ENCODE peak calls at places on chromosomes 13 and 19, in nine cellular contexts. V is breast epithelium, Y is NCI-H1436, G is pancreas, O is DMS153, L is aorta, U is cardiac fibroblast, N is activated B cell treated with CpG ODN at 0.5 μM for 24 hours, E is cardiac muscle cell. C is an unnamed sample.
A peak's percentile ranks its signal among the peaks of the same experiment; 100 is the strongest.

GRCh38 chr19:30784850-30785459 is 412.8 kb downstream of the ZNF536 start:
- DNase-seq in V (no peak), Y (no peak), G (peak; percentile 16), O (no peak), L (peak; percentile 60), U (peak; percentile 31), N (no peak), E (peak; percentile 58), C (peak; percentile 11)

GRCh38 chr19:49749055-49749716 is 13.9 kb downstream of the TSKS start:
- DNase-seq in V (no peak), Y (no peak), G (no peak), O (no peak), L (no peak), U (peak; percentile 42), N (no peak), E (no peak), C (no peak)

GRCh38 chr19:42290523-42291436 is 11.2 kb upstream of the PRR19 start:
- DNase-seq in V (no peak), Y (no peak), G (no peak), O (no peak), L (peak; percentile 50), U (no peak), N (peak; percentile 64), E (peak; percentile 52), C (no peak)

GRCh38 chr13:37602743-37603381 is 4.3 kb upstream of the POSTN start:
- DNase-seq in V (no peak), Y (no peak), G (no peak), O (peak; percentile 24), L (no peak), U (peak; percentile 59), N (no peak), E (peak; percentile 16), C (no peak)

GRCh38 chr19:19485998-19486290 is 29.4 kb downstream of the TSSK6 start:
- DNase-seq in V (no peak), Y (no peak), G (no peak), O (no peak), L (no peak), U (no peak), N (no peak), E (no peak), C (no peak)

GRCh38 chr13:50119593-50119992 is 104.3 kb downstream of the KCNRG start:
- DNase-seq in V (no peak), Y (no peak), G (no peak), O (no peak), L (no peak), U (peak; percentile 68), N (no peak), E (peak; percentile 19), C (no peak)

GRCh38 chr19:7715671-7716070 is 13.7 kb upstream of the FCER2 start:
- DNase-seq in V (no peak), Y (no peak), G (no peak), O (no peak), L (no peak), U (no peak), N (no peak), E (no peak), C (no peak)

GRCh38 chr19:46975918-46976782 is 43.5 kb upstream of the NPAS1 start:
- DNase-seq in V (peak; percentile 84), Y (no peak), G (peak; percentile 88), O (no peak), L (peak; percentile 99), U (peak; percentile 100), N (no peak), E (peak; percentile 85), C (no peak)

GRCh38 chr13:113544071-113544891 is 40.3 kb upstream of the TFDP1 start:
- DNase-seq in V (peak; percentile 48), Y (no peak), G (no peak), O (no peak), L (no peak), U (no peak), N (no peak), E (no peak), C (no peak)

GRCh38 chr19:54418030-54418929 is 3.0 kb downstream of the TTYH1 start:
- DNase-seq in V (no peak), Y (no peak), G (no peak), O (no peak), L (no peak), U (peak; percentile 49), N (no peak), E (no peak), C (no peak)

GRCh38 chr19:33631628-33631995 is 9.9 kb downstream of the CHST8 start:
- DNase-seq in V (no peak), Y (no peak), G (no peak), O (no peak), L (no peak), U (no peak), N (no peak), E (no peak), C (no peak)

GRCh38 chr19:55600336-55601028 is 394 bp downstream of the ZNF524 start:
- DNase-seq in V (no peak), Y (peak; percentile 98), G (no peak), O (peak; percentile 67), L (no peak), U (no peak), N (no peak), E (peak; percentile 92), C (no peak)

GRCh38 chr13:58080806-58081205 is 449.3 kb downstream of the PCDH17 start:
- DNase-seq in V (no peak), Y (no peak), G (no peak), O (no peak), L (no peak), U (no peak), N (no peak), E (peak; percentile 19), C (no peak)

GRCh38 chr19:16851031-16851712 is 22.0 kb downstream of the SIN3B start:
- DNase-seq in V (no peak), Y (no peak), G (no peak), O (no peak), L (no peak), U (no peak), N (no peak), E (no peak), C (no peak)

GRCh38 chr13:41179593-41180250 is 14.6 kb downstream of the KBTBD7 start:
- DNase-seq in V (no peak), Y (no peak), G (no peak), O (no peak), L (no peak), U (peak; percentile 27), N (no peak), E (no peak), C (no peak)

GRCh38 chr13:46640843-46641242 is 87.9 kb downstream of the LRCH1 start:
- DNase-seq in V (no peak), Y (no peak), G (no peak), O (no peak), L (peak; percentile 51), U (no peak), N (no peak), E (no peak), C (no peak)

GRCh38 chr13:45994752-45995151 is 57.8 kb downstream of the ZC3H13 start:
- DNase-seq in V (no peak), Y (no peak), G (no peak), O (no peak), L (no peak), U (no peak), N (no peak), E (no peak), C (no peak)

C was measured in stimulated activated CD4-positive, alpha-beta T cell treated with anti-CD3 and anti-CD28 coated beads, TNF-alpha, amount 100 ng/mL, for 1 hour.